ENCODE peak calls at places on chromosomes 2 and 18, in seven cellular contexts. M is neural progenitor cell, W is Panc1, I is kidney epithelial cell, N is PC-3, P is esophagus squamous epithelium, X is ovary. U is an unnamed sample.

GRCh38 chr2:23380562-23381065 is 4.4 kb upstream of the KLHL29 start:
- DNase-seq in I (no peak), W (peak; percentile 72), P (no peak), X (no peak), N (peak; percentile 29), M (no peak), U (peak; percentile 81)

GRCh38 chr2:192000196-192000990 is 153.5 kb upstream of the CAVIN2 start:
- DNase-seq in N (no peak), W (no peak), M (no peak), I (no peak), X (no peak), P (no peak), U (no peak)

GRCh38 chr2:31384351-31384750 is 30.2 kb downstream of the XDH start:
- DNase-seq in X (no peak), M (no peak), I (peak; percentile 84), W (no peak), N (peak; percentile 89), P (no peak), U (peak; percentile 3)

GRCh38 chr2:160492401-160493226 is 993 bp downstream of the RBMS1 start:
- DNase-seq in M (peak; percentile 95), N (peak; percentile 77), P (no peak), W (no peak), X (peak; percentile 80), I (no peak), U (peak; percentile 79)

GRCh38 chr2:159938375-159938774 is 124.0 kb downstream of the PLA2R1 start:
- DNase-seq in X (peak; percentile 17), P (no peak), M (no peak), W (no peak), N (no peak), I (no peak), U (no peak)

GRCh38 chr2:23712756-23713151 is 214.2 kb downstream of the ATAD2B start:
- DNase-seq in N (no peak), I (no peak), M (no peak), W (no peak), X (no peak), P (no peak), U (no peak)

GRCh38 chr2:20167356-20167755 is 57.6 kb downstream of the SDC1 start:
- DNase-seq in M (no peak), W (no peak), I (no peak), X (no peak), N (no peak), P (no peak), U (no peak)

GRCh38 chr2:113980946-113981345 is 91.1 kb downstream of the ACTR3 start:
- DNase-seq in P (no peak), W (no peak), M (no peak), X (no peak), N (peak; percentile 20), I (no peak), U (no peak)

GRCh38 chr2:200380833-200381542 is 74.5 kb downstream of the SPATS2L start:
- DNase-seq in M (no peak), X (no peak), W (no peak), I (no peak), P (no peak), N (no peak), U (no peak)

GRCh38 chr2:174334781-174335604 is at the start of gene SP9:
- DNase-seq in M (peak; percentile 95), W (no peak), N (no peak), P (no peak), I (no peak), X (no peak), U (peak; percentile 39)

GRCh38 chr2:230946429-230947234 is 21.6 kb upstream of the GPR55 start:
- DNase-seq in N (no peak), X (no peak), P (no peak), M (no peak), W (no peak), I (no peak), U (no peak)

GRCh38 chr18:6578686-6579085 is 150.8 kb upstream of the ARHGAP28 start:
- DNase-seq in W (no peak), I (no peak), M (no peak), N (no peak), P (no peak), X (no peak), U (no peak)

GRCh38 chr2:60152226-60152833 is 401.1 kb downstream of the BCL11A start:
- DNase-seq in I (no peak), W (peak; percentile 10), P (no peak), X (no peak), M (peak; percentile 55), N (peak; percentile 77), U (no peak)

GRCh38 chr2:101052147-101052546 is 50.1 kb downstream of the RPL31 start:
- DNase-seq in N (no peak), I (no peak), X (no peak), M (no peak), P (no peak), W (no peak), U (no peak)

GRCh38 chr2:85389139-85389538 is 21.0 kb downstream of the CAPG start:
- DNase-seq in W (no peak), N (no peak), X (no peak), P (no peak), M (no peak), I (no peak), U (no peak)

GRCh38 chr2:172438741-172439508 is 11.5 kb downstream of the ITGA6 start:
- DNase-seq in X (no peak), N (peak; percentile 91), P (no peak), W (peak; percentile 71), I (no peak), M (no peak), U (no peak)

GRCh38 chr2:65326276-65326675 is 98.6 kb downstream of the ACTR2 start:
- DNase-seq in X (no peak), I (no peak), W (no peak), N (no peak), M (no peak), P (no peak), U (no peak)

GRCh38 chr2:73897934-73898333 is 5.1 kb downstream of the ACTG2 start:
- DNase-seq in N (no peak), I (no peak), W (no peak), P (no peak), M (no peak), X (no peak), U (no peak)

GRCh38 chr2:169452080-169452479 is 27.2 kb upstream of the BBS5 start:
- DNase-seq in P (no peak), I (no peak), X (no peak), M (peak; percentile 58), W (peak; percentile 10), N (peak; percentile 63), U (no peak)
- TF ChIP-seq CTCF in P (no peak), I (peak; percentile 43), X (no peak), M (peak; percentile 62), W (peak; percentile 72), N (peak; percentile 71), U (peak; percentile 48)

GRCh38 chr18:59059140-59059539 is 80.5 kb upstream of the SEC11C start:
- DNase-seq in X (no peak), I (no peak), W (no peak), P (no peak), M (no peak), N (peak; percentile 67), U (no peak)

GRCh38 chr18:59055345-59056032 is 84.2 kb upstream of the SEC11C start:
- DNase-seq in W (no peak), I (no peak), N (no peak), M (peak; percentile 67), X (no peak), P (no peak), U (no peak)

GRCh38 chr18:59056706-59057492 is 82.8 kb upstream of the SEC11C start:
- DNase-seq in I (no peak), X (peak; percentile 63), P (no peak), M (peak; percentile 85), W (no peak), N (peak; percentile 77), U (peak; percentile 76)

GRCh38 chr18:59057969-59058368 is 81.7 kb upstream of the SEC11C start:
- DNase-seq in W (no peak), N (peak; percentile 39), X (no peak), I (no peak), M (no peak), P (no peak), U (no peak)

DNA sequence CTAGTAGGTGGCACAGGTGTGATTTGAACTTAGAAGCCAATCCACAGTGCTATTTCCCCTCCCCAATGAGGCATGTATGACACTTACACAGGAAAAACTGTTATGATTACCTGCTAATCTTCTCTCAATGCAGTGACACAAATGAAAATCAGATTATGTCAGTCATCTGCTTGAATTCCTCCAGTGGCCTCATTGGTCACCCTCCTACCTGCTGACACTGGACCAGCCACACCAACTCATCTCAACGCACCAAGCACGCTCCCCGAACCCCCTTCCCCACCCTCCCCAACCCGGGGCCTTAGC is 82.2 kb upstream of the SEC11C start:
- DNase-seq in N (no peak), I (no peak), W (no peak), M (no peak), P (no peak), X (no peak), U (no peak)
- TF ChIP-seq CTCF in N (no peak), I (no peak), W (peak; percentile 27), M (no peak), P (no peak), X (peak; percentile 5), U (peak; percentile 29)

GRCh38 chr2:190271783-190272456 is 47.7 kb downstream of the HIBCH start:
- DNase-seq in N (no peak), I (no peak), W (no peak), M (no peak), P (no peak), X (no peak), U (no peak)

GRCh38 chr2:190280565-190281330 is 38.9 kb downstream of the HIBCH start:
- DNase-seq in X (no peak), N (no peak), M (no peak), P (no peak), I (no peak), W (no peak), U (no peak)

GRCh38 chr2:190272457-190272842 is 47.2 kb downstream of the HIBCH start:
- DNase-seq in W (no peak), P (no peak), X (no peak), N (no peak), M (no peak), I (no peak), U (no peak)

DNA sequence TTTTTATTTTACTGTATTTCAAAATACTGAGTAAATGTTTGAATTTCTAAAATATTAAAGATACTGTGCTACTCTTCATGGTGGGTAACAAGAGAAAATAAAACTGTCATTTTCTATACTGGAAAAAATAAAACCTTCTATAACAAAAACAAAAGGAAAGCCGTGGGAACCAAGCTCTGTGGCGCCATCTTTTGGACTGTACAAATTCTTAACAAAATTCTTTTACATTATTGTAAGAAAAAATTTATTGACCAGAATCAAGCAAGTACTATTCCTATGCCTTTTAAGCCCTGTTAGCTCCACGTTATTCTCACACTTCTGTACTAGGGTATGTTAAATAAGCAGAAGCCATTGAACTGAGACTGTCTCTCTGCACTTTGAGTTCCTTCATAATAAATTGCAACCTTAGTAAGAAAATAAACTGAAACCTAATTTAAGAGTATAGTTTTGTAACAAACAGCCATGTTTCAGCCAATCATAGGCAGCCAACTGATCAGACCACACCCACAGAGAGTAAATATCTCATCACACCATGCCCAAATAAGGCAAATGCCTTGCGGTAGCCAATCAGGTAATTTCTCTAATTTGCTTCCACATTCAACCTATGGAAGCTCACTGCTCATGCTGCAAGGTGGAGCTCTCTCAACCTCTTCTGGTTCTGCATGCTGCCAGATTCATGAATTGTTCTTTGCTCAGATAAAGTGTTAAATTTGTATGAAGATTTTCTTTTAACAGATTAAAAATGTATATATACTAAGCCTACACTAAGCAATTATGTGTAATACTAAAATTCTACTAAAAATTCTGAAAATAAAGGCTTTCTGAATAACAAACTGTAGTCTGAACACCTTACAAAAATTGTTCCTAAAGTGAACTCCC is 42.2 kb downstream of the HIBCH start:
- DNase-seq in W (no peak), I (no peak), N (peak; percentile 58), M (peak; percentile 61), X (no peak), P (no peak), U (peak; percentile 44)
- TF ChIP-seq CTCF in W (peak; percentile 57), I (peak; percentile 59), N (peak; percentile 73), M (peak; percentile 71), X (no peak), P (peak; percentile 22), U (peak; percentile 80)

GRCh38 chr2:125471963-125472362 is 1184.0 kb upstream of the GYPC start:
- DNase-seq in M (peak; percentile 78), I (no peak), W (no peak), N (peak; percentile 29), X (no peak), P (no peak), U (no peak)
- TF ChIP-seq CTCF in M (peak; percentile 73), I (peak; percentile 70), W (peak; percentile 76), N (peak; percentile 61), X (no peak), P (no peak), U (no peak)

U was measured in activated CD8-positive, alpha-beta T cell treated with anti-CD3 and anti-CD28 coated beads for 36 hours.